ENCODE peak calls at places on chromosomes 1 and 21, in six cellular contexts. E is NCI-H748 treated with DMSO at 0.1 percent for 48 hours; Y is astrocyte of the cerebellum; U is HCEC 1CT; J is activated naive CD4-positive, alpha-beta T cell; G is fibroblast of pulmonary artery. I is an unnamed sample.

GRCh38 chr1:11893907-11894251 is 32.3 kb downstream of the KIAA2013 start:
- DNase-seq in E (peak), Y (no peak), U (peak), J (peak), G (peak), I (no peak)

GRCh38 chr1:82979593-82980230 is 1019.2 kb downstream of the TTLL7 start:
- DNase-seq in E (peak), Y (no peak), U (no peak), J (no peak), G (no peak), I (no peak)

GRCh38 chr1:27522148-27522859 is 32.3 kb upstream of the WASF2 start:
- DNase-seq in E (peak), Y (no peak), U (no peak), J (no peak), G (no peak), I (no peak)

GRCh38 chr1:193348126-193349045 is 162.0 kb upstream of the B3GALT2 start:
- DNase-seq in E (no peak), Y (no peak), U (peak), J (no peak), G (no peak), I (no peak)

GRCh38 chr1:231460614-231461013 is 38.5 kb upstream of the EGLN1 start:
- DNase-seq in E (no peak), Y (peak), U (no peak), J (no peak), G (peak), I (peak)

GRCh38 chr1:47941609-47942237 is 55.5 kb downstream of the TRABD2B start:
- DNase-seq in E (no peak), Y (no peak), U (no peak), J (no peak), G (no peak), I (no peak)

GRCh38 chr1:20080441-20081330 is 10.7 kb downstream of the PLA2G5 start:
- DNase-seq in E (no peak), Y (no peak), U (no peak), J (no peak), G (peak), I (no peak)

GRCh38 chr21:44730951-44731579 is 19.7 kb upstream of the TSPEAR start:
- DNase-seq in E (no peak), Y (no peak), U (no peak), J (no peak), G (no peak), I (peak)

GRCh38 chr1:43388613-43389012 is 987 bp downstream of the MED8 start:
- DNase-seq in E (no peak), Y (no peak), U (no peak), J (no peak), G (no peak), I (no peak)

GRCh38 chr21:41219498-41220207 is 51.7 kb downstream of the BACE2 start:
- DNase-seq in E (no peak), Y (no peak), U (no peak), J (no peak), G (no peak), I (no peak)

GRCh38 chr21:44703731-44704635 is 7.0 kb downstream of the KRTAP10-12 start:
- DNase-seq in E (no peak), Y (no peak), U (no peak), J (no peak), G (no peak), I (no peak)

GRCh38 chr1:166840309-166841302 is 1.3 kb downstream of the POGK start:
- DNase-seq in E (no peak), Y (no peak), U (no peak), J (no peak), G (peak), I (no peak)

GRCh38 chr21:41246808-41247207 is 69.8 kb upstream of the FAM3B start:
- DNase-seq in E (no peak), Y (no peak), U (no peak), J (no peak), G (no peak), I (no peak)

GRCh38 chr1:12600880-12601633 is 17.0 kb downstream of the DHRS3 start:
- DNase-seq in E (no peak), Y (no peak), U (no peak), J (no peak), G (peak), I (no peak)

GRCh38 chr1:7042322-7043231 is 257.3 kb downstream of the CAMTA1 start:
- DNase-seq in E (peak), Y (peak), U (peak), J (no peak), G (peak), I (no peak)

GRCh38 chr21:42460391-42461184 is 35.4 kb downstream of the RSPH1 start:
- DNase-seq in E (peak), Y (no peak), U (no peak), J (no peak), G (no peak), I (no peak)

GRCh38 chr1:160114085-160114484 is 1.5 kb upstream of the ATP1A2 start:
- DNase-seq in E (no peak), Y (no peak), U (no peak), J (no peak), G (no peak), I (no peak)

GRCh38 chr1:198955085-198955484 is 316.2 kb downstream of the PTPRC start:
- DNase-seq in E (no peak), Y (no peak), U (no peak), J (no peak), G (no peak), I (no peak)

GRCh38 chr1:101945884-101946283 is 50.8 kb downstream of the OLFM3 start:
- DNase-seq in E (no peak), Y (no peak), U (no peak), J (no peak), G (no peak), I (no peak)

GRCh38 chr1:88681223-88681622 is 2.9 kb upstream of the PKN2 start:
- DNase-seq in E (no peak), Y (no peak), U (no peak), J (no peak), G (no peak), I (no peak)

GRCh38 chr1:110548381-110548780 is 29.4 kb upstream of the KCNA10 start:
- DNase-seq in E (no peak), Y (no peak), U (no peak), J (no peak), G (peak), I (no peak)

GRCh38 chr1:94258873-94259331 is 21.5 kb upstream of the ARHGAP29 start:
- DNase-seq in E (no peak), Y (peak), U (peak), J (no peak), G (peak), I (no peak)

GRCh38 chr1:29462096-29462495 is 225.8 kb downstream of the PTPRU start:
- DNase-seq in E (no peak), Y (no peak), U (no peak), J (no peak), G (no peak), I (no peak)

GRCh38 chr1:86965827-86966182 is 51.4 kb downstream of the HS2ST1 start:
- DNase-seq in E (no peak), Y (no peak), U (no peak), J (no peak), G (no peak), I (no peak)

GRCh38 chr1:183416850-183417690 is 1.1 kb downstream of the NMNAT2 start:
- DNase-seq in E (no peak), Y (peak), U (no peak), J (no peak), G (peak), I (no peak)

GRCh38 chr1:56060901-56061300 is 518.5 kb downstream of the PLPP3 start:
- DNase-seq in E (no peak), Y (no peak), U (peak), J (no peak), G (no peak), I (no peak)

GRCh38 chr21:25936776-25937175 is 202.0 kb downstream of the GABPA start:
- DNase-seq in E (no peak), Y (no peak), U (peak), J (no peak), G (peak), I (no peak)

GRCh38 chr1:60589046-60589748 is 493.2 kb upstream of the NFIA start:
- DNase-seq in E (no peak), Y (no peak), U (no peak), J (no peak), G (peak), I (no peak)

GRCh38 chr1:33433509-33434362 is 2.8 kb upstream of the PHC2 start:
- DNase-seq in E (no peak), Y (peak), U (peak), J (no peak), G (peak), I (peak)

GRCh38 chr1:145782166-145783099 is 41.5 kb downstream of the RNF115 start:
- DNase-seq in E (no peak), Y (peak), U (peak), J (no peak), G (peak), I (no peak)

GRCh38 chr1:14970799-14971141 is 182.8 kb upstream of the TMEM51 start:
- DNase-seq in E (no peak), Y (no peak), U (no peak), J (no peak), G (no peak), I (no peak)

GRCh38 chr21:39674794-39675193 is 62.1 kb downstream of the B3GALT5 start:
- DNase-seq in E (no peak), Y (no peak), U (no peak), J (no peak), G (no peak), I (no peak)

I was measured in SIG-M5.